ENCODE peak calls at places on chromosomes 6 and 20, in eight cellular contexts. K is IMR-90, B is vagina, G is HCT116, W is spleen, J is right lobe of liver, C is esophagus muscularis mucosa, M is transverse colon. L is an unnamed sample.
A peak's percentile ranks its signal among the peaks of the same experiment; 100 is the strongest.

GRCh38 chr20:36202891-36203338 is 33.4 kb upstream of the AAR2 start:
- DNase-seq in M (peak; percentile 72), G (peak; percentile 10), W (peak; percentile 93), K (peak; percentile 19), J (peak; percentile 67), B (no peak), C (peak; percentile 91), L (peak; percentile 88)

GRCh38 chr6:14521141-14521540 is 403.6 kb downstream of the CD83 start:
- DNase-seq in J (no peak), M (no peak), G (no peak), C (no peak), B (no peak), K (no peak), W (no peak), L (no peak)

GRCh38 chr6:90654806-90655205 is 67.9 kb upstream of the MAP3K7 start:
- DNase-seq in C (no peak), K (no peak), J (no peak), G (no peak), M (no peak), B (no peak), W (no peak), L (no peak)

GRCh38 chr6:13524801-13525508 is 37.6 kb upstream of the GFOD1 start:
- DNase-seq in W (no peak), J (no peak), K (no peak), G (no peak), C (no peak), B (no peak), M (peak; percentile 58), L (no peak)

GRCh38 chr6:150453357-150453756 is 84.5 kb downstream of the IYD start:
- DNase-seq in M (no peak), B (no peak), C (no peak), J (no peak), K (no peak), G (no peak), W (no peak), L (no peak)

GRCh38 chr6:32944265-32944664 is 3.4 kb upstream of the HLA-DMB start:
- DNase-seq in C (no peak), W (peak; percentile 82), K (no peak), M (peak; percentile 49), J (no peak), G (no peak), B (no peak), L (no peak)

GRCh38 chr6:101577091-101577490 is 183.6 kb downstream of the GRIK2 start:
- DNase-seq in G (no peak), B (no peak), M (no peak), W (no peak), J (no peak), C (no peak), K (no peak), L (no peak)

GRCh38 chr6:107622269-107622668 is 132.4 kb downstream of the SOBP start:
- DNase-seq in G (no peak), C (no peak), B (no peak), K (no peak), W (no peak), J (no peak), M (no peak), L (no peak)

GRCh38 chr6:5728726-5729434 is 277.8 kb downstream of the NRN1 start:
- DNase-seq in K (peak; percentile 59), C (no peak), J (no peak), B (no peak), M (no peak), G (no peak), W (no peak), L (no peak)

GRCh38 chr6:163750436-163751031 is 336.0 kb downstream of the QKI start:
- DNase-seq in B (no peak), W (no peak), C (peak; percentile 77), M (no peak), K (no peak), J (no peak), G (no peak), L (no peak)

GRCh38 chr6:152700427-152700826 is 2.7 kb downstream of the MYCT1 start:
- DNase-seq in C (no peak), W (no peak), M (no peak), K (peak; percentile 30), B (no peak), G (no peak), J (no peak), L (no peak)

GRCh38 chr6:152695317-152696043 is 2.2 kb upstream of the MYCT1 start:
- DNase-seq in W (no peak), G (no peak), K (no peak), C (no peak), B (no peak), M (no peak), J (no peak), L (no peak)

GRCh38 chr6:152696543-152696942 is 1.2 kb upstream of the MYCT1 start:
- DNase-seq in C (no peak), W (no peak), J (no peak), G (no peak), K (peak; percentile 88), M (no peak), B (no peak), L (no peak)

GRCh38 chr6:152698692-152699091 is 995 bp downstream of the MYCT1 start:
- DNase-seq in M (no peak), G (no peak), W (no peak), J (no peak), C (no peak), K (no peak), B (no peak), L (no peak)

GRCh38 chr6:152697634-152698033 is at the start of gene MYCT1:
- DNase-seq in B (no peak), K (peak; percentile 18), C (no peak), W (no peak), G (no peak), J (no peak), M (no peak), L (no peak)
- H3K27ac ChIP-seq in B (peak within 1 kb of the TSS; percentile 5), K (peak within 1 kb of the TSS; percentile 59), C (peak within 1 kb of the TSS; percentile 21), W (peak within 1 kb of the TSS; percentile 48), G (no peak within 1 kb of the TSS), J (peak within 1 kb of the TSS; percentile 39), M (no peak within 1 kb of the TSS), L (no peak within 1 kb of the TSS)

GRCh38 chr6:116329156-116329555 is 41.6 kb upstream of the DSE start:
- DNase-seq in J (no peak), W (no peak), C (no peak), M (no peak), B (no peak), K (peak; percentile 38), G (no peak), L (no peak)
- TF ChIP-seq POLR2A in J (no peak), W (no peak), C (no peak), M (no peak), B (no peak), K (no peak), G (no peak), L (no peak)

GRCh38 chr20:63625771-63626423 is 1.0 kb downstream of the GMEB2 start:
- DNase-seq in C (no peak), K (peak; percentile 17), W (peak; percentile 91), M (peak; percentile 27), B (no peak), G (no peak), J (peak; percentile 40), L (no peak)

GRCh38 chr20:63622096-63622495 is 4.8 kb downstream of the GMEB2 start:
- DNase-seq in M (no peak), W (peak; percentile 64), G (no peak), B (no peak), J (peak; percentile 4), K (no peak), C (no peak), L (no peak)

GRCh38 chr20:63622732-63623131 is 4.2 kb downstream of the GMEB2 start:
- DNase-seq in G (no peak), M (no peak), C (no peak), K (no peak), W (peak; percentile 58), J (peak; percentile 14), B (no peak), L (peak; percentile 12)

GRCh38 chr20:63626424-63627128 is at the start of gene GMEB2:
- DNase-seq in G (peak; percentile 21), C (peak; percentile 94), J (peak; percentile 79), B (no peak), W (peak; percentile 95), M (peak; percentile 76), K (no peak), L (peak; percentile 70)

GRCh38 chr20:63624486-63624885 is 2.4 kb downstream of the GMEB2 start:
- DNase-seq in J (peak; percentile 5), K (peak; percentile 49), G (no peak), W (peak; percentile 63), C (no peak), B (no peak), M (no peak), L (no peak)
- TF ChIP-seq CTCF in J (no peak), K (peak; percentile 15), G (no peak), W (no peak), C (no peak), B (no peak), M (no peak), L (no peak)

GRCh38 chr6:15882345-15882744 is 219.5 kb upstream of the DTNBP1 start:
- DNase-seq in K (no peak), G (no peak), C (no peak), B (no peak), M (no peak), W (no peak), J (no peak), L (no peak)
- H3K27ac ChIP-seq in K (no peak overlapping the region), G (no peak overlapping the region), C (no peak overlapping the region), B (no peak overlapping the region), M (no peak overlapping the region), W (no peak overlapping the region), J (no peak overlapping the region), L (no peak overlapping the region)

GRCh38 chr6:31795616-31796298 is at the start of gene VARS1:
- DNase-seq in C (peak; percentile 95), G (peak; percentile 82), B (no peak), W (peak; percentile 99), K (peak; percentile 84), M (peak; percentile 96), J (peak; percentile 96), L (peak; percentile 92)
- TF ChIP-seq POLR2A in C (no peak), G (no peak), B (no peak), W (no peak), K (peak; percentile 44), M (peak; percentile 44), J (peak; percentile 79), L (no peak)

GRCh38 chr6:30881392-30881986 is 2.8 kb upstream of the DDR1 start:
- DNase-seq in B (no peak), W (no peak), G (no peak), J (no peak), K (no peak), M (no peak), C (no peak), L (no peak)
- TF ChIP-seq CTCF in B (no peak), W (no peak), G (no peak), J (no peak), K (no peak), M (no peak), C (no peak), L (no peak)

GRCh38 chr20:54208492-54209044 is 681 bp downstream of the PFDN4 start:
- DNase-seq in G (no peak), W (no peak), J (no peak), B (no peak), K (peak; percentile 63), M (no peak), C (peak; percentile 87), L (no peak)
- H3K27ac ChIP-seq in G (peak overlapping the region; percentile 91), W (peak overlapping the region; percentile 96), J (peak overlapping the region; percentile 99), B (peak overlapping the region; percentile 99), K (peak overlapping the region; percentile 100), M (peak overlapping the region; percentile 92), C (peak overlapping the region; percentile 87), L (peak overlapping the region; percentile 97)

L was measured in adrenal gland.